ENCODE peak calls at places on chromosomes 5 and 9, in ten cellular contexts. K, Q, A, M, D, E, N, C, I and B are unnamed samples.

GRCh38 chr9:109751253-109751652 is 28.7 kb upstream of the PALM2AKAP2 start:
- DNase-seq in I (no peak), C (no peak), M (no peak), A (peak; percentile 22), K (no peak), D (no peak), Q (no peak), N (no peak), E (no peak), B (no peak)

GRCh38 chr5:31900296-31900865 is 261.4 kb downstream of the PDZD2 start:
- DNase-seq in I (no peak), C (no peak), A (no peak), K (no peak), D (no peak), E (peak; percentile 24), M (no peak), N (no peak), Q (no peak), B (no peak)

GRCh38 chr5:17340363-17340762 is 122.9 kb downstream of the BASP1 start:
- DNase-seq in E (no peak), K (no peak), D (no peak), I (no peak), C (no peak), M (peak; percentile 26), A (peak; percentile 6), N (no peak), Q (no peak), B (no peak)

GRCh38 chr5:24232929-24233328 is 411.8 kb downstream of the CDH10 start:
- DNase-seq in K (no peak), I (no peak), E (no peak), A (peak; percentile 26), C (no peak), N (no peak), Q (no peak), M (no peak), D (no peak), B (no peak)

GRCh38 chr5:88889165-88890069 is 6.4 kb upstream of the MEF2C start:
- DNase-seq in D (peak; percentile 86), K (peak; percentile 89), I (no peak), A (peak; percentile 53), M (peak; percentile 77), Q (peak; percentile 37), C (peak; percentile 13), N (no peak), E (peak; percentile 79), B (no peak)

GRCh38 chr5:134846641-134846960 is 833 bp downstream of the C5orf24 start:
- DNase-seq in N (peak; percentile 35), I (no peak), C (no peak), E (no peak), D (no peak), M (no peak), Q (no peak), A (peak; percentile 55), K (peak; percentile 27), B (no peak)

GRCh38 chr5:134122530-134122929 is 8.0 kb downstream of the TCF7 start:
- DNase-seq in Q (no peak), E (no peak), N (peak; percentile 70), D (no peak), K (peak; percentile 24), M (no peak), A (no peak), C (no peak), I (peak; percentile 88), B (peak; percentile 63)

GRCh38 chr5:72440207-72440638 is 67.0 kb downstream of the ZNF366 start:
- DNase-seq in Q (no peak), E (no peak), N (no peak), C (no peak), I (no peak), D (no peak), K (no peak), A (no peak), M (no peak), B (no peak)

GRCh38 chr5:159982421-159983173 is 26.3 kb upstream of the TTC1 start:
- DNase-seq in A (no peak), N (no peak), K (no peak), D (no peak), M (no peak), C (no peak), E (no peak), Q (no peak), I (no peak), B (no peak)

GRCh38 chr9:128921881-128922763 is 1.3 kb downstream of the PHYHD1 start:
- DNase-seq in M (peak; percentile 72), N (no peak), C (no peak), E (peak; percentile 92), D (peak; percentile 84), A (peak; percentile 79), I (no peak), K (no peak), Q (no peak), B (no peak)

GRCh38 chr5:72378636-72379289 is 58.6 kb downstream of the PTCD2 start:
- DNase-seq in I (no peak), Q (no peak), A (peak; percentile 93), E (no peak), N (no peak), M (no peak), C (no peak), D (no peak), K (no peak), B (no peak)

GRCh38 chr5:61440596-61440995 is 108.5 kb downstream of the ZSWIM6 start:
- DNase-seq in M (no peak), E (no peak), N (no peak), I (no peak), D (no peak), A (no peak), Q (no peak), K (no peak), C (no peak), B (no peak)

GRCh38 chr5:85017271-85017670 is 632.6 kb upstream of the EDIL3 start:
- DNase-seq in N (no peak), M (no peak), A (no peak), Q (no peak), I (no peak), E (no peak), K (no peak), D (no peak), C (no peak), B (no peak)

GRCh38 chr5:35780236-35780635 is 76.5 kb upstream of the IL7R start:
- DNase-seq in E (no peak), A (no peak), M (no peak), I (peak; percentile 45), D (no peak), Q (no peak), K (no peak), N (no peak), C (no peak), B (no peak)

GRCh38 chr5:129945031-129945430 is 40.8 kb downstream of the CHSY3 start:
- DNase-seq in A (peak; percentile 61), M (no peak), C (no peak), I (no peak), E (no peak), K (no peak), N (no peak), D (no peak), Q (no peak), B (no peak)

GRCh38 chr5:56763711-56764466 is 51.5 kb upstream of the MAP3K1 start:
- DNase-seq in E (no peak), K (no peak), C (no peak), Q (no peak), D (no peak), I (no peak), M (no peak), A (peak; percentile 47), N (no peak), B (no peak)

GRCh38 chr9:14686168-14686567 is 7.1 kb downstream of the ZDHHC21 start:
- DNase-seq in A (no peak), K (no peak), I (no peak), M (no peak), D (no peak), N (no peak), E (no peak), C (no peak), Q (no peak), B (no peak)

GRCh38 chr9:96136992-96137665 is 164.8 kb downstream of the HSD17B3 start:
- DNase-seq in Q (peak; percentile 66), I (no peak), D (peak; percentile 87), K (peak; percentile 92), E (peak; percentile 74), N (no peak), C (no peak), M (no peak), A (peak; percentile 79), B (no peak)
- H3K4me3 ChIP-seq in Q (peak overlapping the region; percentile 4), I (no peak overlapping the region), D (no peak overlapping the region), K (peak overlapping the region; percentile 65), E (no peak overlapping the region), N (peak overlapping the region; percentile 19), C (peak overlapping the region; percentile 23), M (no peak overlapping the region), A (peak overlapping the region; percentile 49), B (no peak overlapping the region)

GRCh38 chr5:80213467-80213866 is 42.4 kb downstream of the SERINC5 start:
- DNase-seq in D (no peak), N (no peak), M (no peak), K (no peak), I (no peak), Q (no peak), E (no peak), A (no peak), C (no peak), B (no peak)
- H3K27ac ChIP-seq in D (no peak overlapping the region), N (no peak overlapping the region), M (no peak overlapping the region), K (no peak overlapping the region), I (no peak overlapping the region), Q (no peak overlapping the region), E (no peak overlapping the region), A (no peak overlapping the region), C (peak overlapping the region; percentile 13), B (peak overlapping the region; percentile 18)

GRCh38 chr9:132590318-132591182 is 8.1 kb downstream of the BARHL1 start:
- DNase-seq in D (no peak), I (no peak), K (no peak), N (no peak), Q (no peak), M (no peak), E (peak; percentile 74), A (no peak), C (no peak), B (no peak)
- H3K27me3 ChIP-seq in D (peaks cover 79% of the 10 kb centered on the region), I (peaks cover 33% of the 10 kb centered on the region), K (peaks cover 30% of the 10 kb centered on the region), N (peaks cover 7% of the 10 kb centered on the region), Q (peaks cover 64% of the 10 kb centered on the region), M (no peaks in the 10 kb centered on the region), E (peaks cover 72% of the 10 kb centered on the region), A (peaks cover 59% of the 10 kb centered on the region), C (peaks cover 43% of the 10 kb centered on the region), B (peaks cover 40% of the 10 kb centered on the region)

GRCh38 chr9:131657456-131657855 is 82.4 kb downstream of the RAPGEF1 start:
- DNase-seq in I (no peak), Q (no peak), C (no peak), E (no peak), A (no peak), D (no peak), K (no peak), M (no peak), N (no peak), B (no peak)

GRCh38 chr9:131657890-131658752 is 81.8 kb downstream of the RAPGEF1 start:
- DNase-seq in N (no peak), I (no peak), D (no peak), A (peak; percentile 93), M (no peak), Q (no peak), K (no peak), E (no peak), C (no peak), B (no peak)

GRCh38 chr9:131656356-131657030 is 83.4 kb downstream of the RAPGEF1 start:
- DNase-seq in D (peak; percentile 83), I (peak; percentile 87), C (peak; percentile 62), A (no peak), K (peak; percentile 33), M (no peak), N (peak; percentile 59), Q (peak; percentile 50), E (no peak), B (peak; percentile 70)

GRCh38 chr9:131658753-131659129 is 81.1 kb downstream of the RAPGEF1 start:
- DNase-seq in Q (no peak), C (no peak), E (no peak), D (no peak), A (no peak), I (no peak), K (peak; percentile 51), M (no peak), N (no peak), B (no peak)

GRCh38 chr9:131657031-131657377 is 82.9 kb downstream of the RAPGEF1 start:
- DNase-seq in M (no peak), K (peak; percentile 82), A (no peak), C (no peak), I (peak; percentile 71), N (peak; percentile 35), Q (no peak), E (no peak), D (no peak), B (peak; percentile 50)
- H3K4me3 ChIP-seq in M (no peak overlapping the region), K (no peak overlapping the region), A (no peak overlapping the region), C (no peak overlapping the region), I (no peak overlapping the region), N (peak overlapping the region; percentile 62), Q (no peak overlapping the region), E (no peak overlapping the region), D (no peak overlapping the region), B (no peak overlapping the region)